ENCODE peak calls at places on chromosome 5, in nine cellular contexts. J, Z, G, E, M, Y, C, O and R are unnamed samples.

GRCh38 chr5:102722930-102723329 is 32.2 kb upstream of the PAM start:
- DNase-seq in J (no peak), Z (no peak), G (peak; percentile 75), E (no peak), M (peak; percentile 36), Y (no peak), C (peak; percentile 74), O (no peak), R (peak; percentile 42)

GRCh38 chr5:31717586-31717985 is 78.7 kb downstream of the PDZD2 start:
- DNase-seq in J (no peak), Z (no peak), G (no peak), E (no peak), M (no peak), Y (no peak), C (no peak), O (no peak), R (no peak)

GRCh38 chr5:39500656-39501295 is 76.0 kb upstream of the DAB2 start:
- DNase-seq in J (no peak), Z (no peak), G (peak; percentile 10), E (no peak), M (no peak), Y (no peak), C (peak; percentile 61), O (no peak), R (no peak)

GRCh38 chr5:145499483-145499882 is 335.7 kb downstream of the PRELID2 start:
- DNase-seq in J (no peak), Z (no peak), G (no peak), E (no peak), M (peak; percentile 12), Y (no peak), C (no peak), O (no peak), R (peak; percentile 57)

GRCh38 chr5:140240987-140241706 is 61.8 kb downstream of the PFDN1 start:
- DNase-seq in J (peak; percentile 95), Z (peak; percentile 92), G (peak; percentile 86), E (peak; percentile 88), M (peak; percentile 94), Y (peak; percentile 59), C (peak; percentile 95), O (peak; percentile 95), R (peak; percentile 94)

GRCh38 chr5:37567566-37567965 is 188.4 kb downstream of the WDR70 start:
- DNase-seq in J (no peak), Z (no peak), G (no peak), E (no peak), M (no peak), Y (no peak), C (no peak), O (no peak), R (no peak)

GRCh38 chr5:54254482-54255198 is 55.7 kb downstream of the ARL15 start:
- DNase-seq in J (no peak), Z (no peak), G (peak; percentile 18), E (no peak), M (no peak), Y (no peak), C (peak; percentile 42), O (no peak), R (no peak)

GRCh38 chr5:179865471-179866240 is 7.0 kb upstream of the MRNIP start:
- DNase-seq in J (no peak), Z (no peak), G (no peak), E (no peak), M (no peak), Y (no peak), C (no peak), O (no peak), R (no peak)

GRCh38 chr5:157217289-157218024 is 36.8 kb downstream of the ITK start:
- DNase-seq in J (no peak), Z (no peak), G (no peak), E (no peak), M (no peak), Y (no peak), C (no peak), O (no peak), R (no peak)

GRCh38 chr5:13976867-13977479 is 32.5 kb upstream of the DNAH5 start:
- DNase-seq in J (no peak), Z (no peak), G (peak; percentile 91), E (no peak), M (peak; percentile 27), Y (peak; percentile 62), C (peak; percentile 72), O (no peak), R (peak; percentile 59)

GRCh38 chr5:56699588-56699987 is 115.8 kb upstream of the MAP3K1 start:
- DNase-seq in J (no peak), Z (no peak), G (no peak), E (no peak), M (no peak), Y (no peak), C (no peak), O (peak; percentile 27), R (no peak)

GRCh38 chr5:73591698-73592501 is 26.4 kb downstream of the UTP15 start:
- DNase-seq in J (no peak), Z (no peak), G (peak; percentile 54), E (no peak), M (peak; percentile 26), Y (peak; percentile 73), C (peak; percentile 48), O (no peak), R (peak; percentile 84)

GRCh38 chr5:143251946-143252345 is 151.5 kb downstream of the NR3C1 start:
- DNase-seq in J (no peak), Z (no peak), G (no peak), E (no peak), M (no peak), Y (no peak), C (no peak), O (no peak), R (no peak)
- H3K27ac ChIP-seq in J (no peak overlapping the region), Z (no peak overlapping the region), G (no peak overlapping the region), E (no peak overlapping the region), M (no peak overlapping the region), Y (no peak overlapping the region), C (no peak overlapping the region), O (no peak overlapping the region), R (no peak overlapping the region)

GRCh38 chr5:67061511-67061910 is 135.1 kb downstream of the CD180 start:
- DNase-seq in J (no peak), Z (no peak), G (no peak), E (no peak), M (no peak), Y (no peak), C (no peak), O (no peak), R (no peak)

GRCh38 chr5:67063791-67064190 is 132.8 kb downstream of the CD180 start:
- DNase-seq in J (no peak), Z (no peak), G (no peak), E (no peak), M (peak; percentile 72), Y (no peak), C (peak; percentile 4), O (no peak), R (peak; percentile 58)

GRCh38 chr5:67059747-67060490 is 136.7 kb downstream of the CD180 start:
- DNase-seq in J (no peak), Z (no peak), G (peak; percentile 30), E (no peak), M (peak; percentile 82), Y (no peak), C (peak; percentile 31), O (no peak), R (peak; percentile 53)

GRCh38 chr5:67063055-67063454 is 133.5 kb downstream of the CD180 start:
- DNase-seq in J (no peak), Z (no peak), G (no peak), E (no peak), M (no peak), Y (no peak), C (no peak), O (no peak), R (no peak)

GRCh38 chr5:67058998-67059746 is 137.4 kb downstream of the CD180 start:
- DNase-seq in J (no peak), Z (no peak), G (no peak), E (no peak), M (no peak), Y (no peak), C (peak; percentile 13), O (no peak), R (peak; percentile 14)
- H3K27ac ChIP-seq in J (peak overlapping the region; percentile 0), Z (no peak overlapping the region), G (no peak overlapping the region), E (no peak overlapping the region), M (peak overlapping the region; percentile 87), Y (no peak overlapping the region), C (no peak overlapping the region), O (no peak overlapping the region), R (peak overlapping the region; percentile 78)

GRCh38 chr5:10913846-10914245 is 152.8 kb upstream of the DAP start:
- DNase-seq in J (no peak), Z (no peak), G (peak; percentile 100), E (no peak), M (peak; percentile 85), Y (peak; percentile 87), C (peak; percentile 87), O (no peak), R (peak; percentile 77)
- H3K27ac ChIP-seq in J (no peak overlapping the region), Z (no peak overlapping the region), G (peak overlapping the region; percentile 80), E (no peak overlapping the region), M (no peak overlapping the region), Y (peak overlapping the region; percentile 22), C (no peak overlapping the region), O (no peak overlapping the region), R (no peak overlapping the region)

DNA sequence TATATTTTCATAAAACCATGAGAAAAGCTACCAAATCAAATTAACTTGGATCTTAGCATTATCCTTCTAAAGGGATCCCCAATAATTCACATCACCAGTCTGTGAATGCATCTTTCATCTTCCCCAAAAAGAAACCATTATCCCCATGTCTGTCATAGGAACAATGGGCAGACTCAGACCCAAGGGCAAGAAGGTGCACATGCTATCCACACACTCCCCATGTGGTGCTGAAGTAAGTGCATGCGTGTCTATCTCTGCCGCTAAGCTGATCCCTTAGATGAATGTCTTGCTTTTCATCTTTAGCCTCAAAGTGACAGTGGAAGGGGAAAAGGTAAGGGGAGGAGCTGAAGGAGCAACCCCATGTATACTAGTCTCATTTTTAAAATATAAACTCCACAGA is 10.2 kb downstream of the SPOCK1 start:
- DNase-seq in J (no peak), Z (no peak), G (no peak), E (no peak), M (no peak), Y (peak; percentile 16), C (no peak), O (no peak), R (no peak)
- H3K27ac ChIP-seq in J (no peak overlapping the region), Z (no peak overlapping the region), G (no peak overlapping the region), E (no peak overlapping the region), M (no peak overlapping the region), Y (no peak overlapping the region), C (no peak overlapping the region), O (no peak overlapping the region), R (no peak overlapping the region)

GRCh38 chr5:169971780-169972179 is 8.5 kb downstream of the INSYN2B start:
- DNase-seq in J (no peak), Z (no peak), G (no peak), E (no peak), M (no peak), Y (no peak), C (peak; percentile 18), O (no peak), R (no peak)

GRCh38 chr5:169970334-169970733 is 10.0 kb downstream of the INSYN2B start:
- DNase-seq in J (no peak), Z (no peak), G (no peak), E (no peak), M (no peak), Y (no peak), C (peak; percentile 15), O (no peak), R (no peak)

GRCh38 chr5:169974121-169974770 is 6.0 kb downstream of the INSYN2B start:
- DNase-seq in J (no peak), Z (no peak), G (no peak), E (no peak), M (no peak), Y (no peak), C (no peak), O (no peak), R (peak; percentile 57)

GRCh38 chr5:169970911-169971436 is 9.3 kb downstream of the INSYN2B start:
- DNase-seq in J (peak; percentile 9), Z (peak; percentile 28), G (peak; percentile 91), E (no peak), M (peak; percentile 58), Y (peak; percentile 98), C (peak; percentile 92), O (no peak), R (peak; percentile 90)
- H3K27ac ChIP-seq in J (no peak overlapping the region), Z (no peak overlapping the region), G (peak overlapping the region; percentile 83), E (no peak overlapping the region), M (peak overlapping the region; percentile 22), Y (peak overlapping the region; percentile 88), C (peak overlapping the region; percentile 91), O (no peak overlapping the region), R (peak overlapping the region; percentile 72)